ENCODE peak calls at places on chromosomes 7 and 10, in seven cellular contexts. A is heart left ventricle, X is BJ, O is Calu3, Q is uterus, I is endothelial cell, Z is psoas muscle. R is an unnamed sample.

GRCh38 chr7:155011081-155011480 is 8.2 kb upstream of the PAXIP1 start:
- DNase-seq in I (no peak), Z (no peak), X (no peak), O (no peak), A (no peak), Q (no peak), R (no peak)

GRCh38 chr10:70715853-70716795 is 43.8 kb downstream of the ADAMTS14 start:
- DNase-seq in Q (no peak), A (no peak), Z (no peak), X (no peak), I (no peak), O (peak), R (no peak)

GRCh38 chr10:43220971-43221418 is 45.9 kb downstream of the RASGEF1A start:
- DNase-seq in I (no peak), O (no peak), A (peak), Z (peak), Q (no peak), X (no peak), R (no peak)

GRCh38 chr7:142602756-142603155 is 146.5 kb upstream of the PRSS1 start:
- DNase-seq in O (no peak), Z (peak), Q (no peak), X (no peak), A (no peak), I (no peak), R (no peak)

GRCh38 chr10:103637855-103638561 is 144.5 kb downstream of the NEURL1 start:
- DNase-seq in O (no peak), X (peak), Z (peak), A (peak), I (no peak), Q (peak), R (no peak)

GRCh38 chr10:103693070-103693811 is 162.1 kb downstream of the SH3PXD2A start:
- DNase-seq in Z (peak), A (no peak), I (peak), Q (no peak), O (no peak), X (no peak), R (no peak)

GRCh38 chr7:113086431-113086888 is at the start of gene GPR85:
- DNase-seq in O (peak), Q (peak), I (peak), X (no peak), A (peak), Z (peak), R (no peak)

GRCh38 chr10:99430116-99430450 is 341 bp downstream of the GOT1 start:
- DNase-seq in Z (no peak), O (no peak), X (no peak), I (no peak), Q (no peak), A (no peak), R (no peak)

GRCh38 chr10:75208177-75208576 is 2.4 kb upstream of the VDAC2 start:
- DNase-seq in Z (no peak), A (no peak), I (no peak), X (no peak), O (no peak), Q (no peak), R (no peak)

GRCh38 chr7:129776397-129776792 is 164.9 kb downstream of the NRF1 start:
- DNase-seq in A (no peak), O (no peak), Q (no peak), X (no peak), I (no peak), Z (no peak), R (no peak)

GRCh38 chr10:8346861-8347260 is 292.4 kb downstream of the GATA3 start:
- DNase-seq in X (no peak), O (peak), Q (no peak), I (no peak), A (no peak), Z (no peak), R (no peak)

GRCh38 chr10:33559105-33559504 is 224.6 kb upstream of the NRP1 start:
- DNase-seq in O (no peak), Z (no peak), I (no peak), Q (peak), A (no peak), X (peak), R (no peak)

GRCh38 chr10:60877777-60878120 is 66.2 kb downstream of the RHOBTB1 start:
- DNase-seq in I (no peak), X (no peak), Z (no peak), Q (no peak), A (no peak), O (no peak), R (no peak)

GRCh38 chr10:28897617-28898464 is 220.5 kb downstream of the BAMBI start:
- DNase-seq in X (no peak), Z (no peak), A (peak), O (no peak), I (no peak), Q (no peak), R (no peak)

GRCh38 chr10:102670871-102671434 is 26.7 kb downstream of the TRIM8 start:
- DNase-seq in I (no peak), A (no peak), O (no peak), X (no peak), Z (no peak), Q (no peak), R (no peak)

GRCh38 chr10:35574924-35575352 is 30.2 kb upstream of the GJD4 start:
- DNase-seq in A (no peak), X (peak), Z (no peak), Q (no peak), O (no peak), I (peak), R (peak)

GRCh38 chr10:106189254-106189653 is 975.3 kb downstream of the SORCS1 start:
- DNase-seq in X (no peak), A (no peak), O (no peak), Z (no peak), I (peak), Q (no peak), R (no peak)

GRCh38 chr7:107167483-107168232 is 1.1 kb upstream of the HBP1 start:
- DNase-seq in Z (no peak), O (peak), A (no peak), X (peak), I (no peak), Q (no peak), R (peak)

GRCh38 chr10:101777085-101777856 is 1.4 kb upstream of the FGF8 start:
- DNase-seq in Z (no peak), Q (no peak), I (no peak), A (no peak), X (no peak), O (no peak), R (no peak)

GRCh38 chr10:85995791-85996190 is 370.8 kb downstream of the GRID1 start:
- DNase-seq in A (no peak), I (peak), Z (no peak), Q (no peak), X (no peak), O (peak), R (no peak)

GRCh38 chr10:71678057-71678805 is 41.3 kb downstream of the C10orf105 start:
- DNase-seq in O (no peak), A (no peak), I (no peak), X (no peak), Q (no peak), Z (peak), R (no peak)

GRCh38 chr10:70596110-70596798 is 6.3 kb downstream of the PRF1 start:
- DNase-seq in A (no peak), O (no peak), Z (no peak), I (no peak), X (no peak), Q (no peak), R (no peak)

GRCh38 chr10:70925377-70926214 is 37.2 kb upstream of the PCBD1 start:
- DNase-seq in Q (peak), I (peak), A (no peak), Z (peak), O (peak), X (no peak), R (no peak)

GRCh38 chr7:30682131-30683083 is at the start of gene CRHR2:
- DNase-seq in I (peak), Q (no peak), X (no peak), O (no peak), A (no peak), Z (no peak), R (no peak)

GRCh38 chr10:70440296-70441160 is 953 bp downstream of the NODAL start:
- DNase-seq in O (no peak), Q (no peak), A (no peak), Z (no peak), X (no peak), I (no peak), R (no peak)

GRCh38 chr7:44958645-44959344 is 20.0 kb downstream of the MYO1G start:
- DNase-seq in A (no peak), Q (no peak), I (no peak), O (no peak), X (no peak), Z (no peak), R (no peak)

GRCh38 chr7:141244466-141244865 is 170.6 kb downstream of the TMEM178B start:
- DNase-seq in Q (no peak), O (no peak), A (no peak), I (no peak), X (no peak), Z (no peak), R (no peak)

GRCh38 chr7:100875356-100875751 is 451 bp downstream of the SRRT start:
- DNase-seq in I (no peak), X (no peak), A (no peak), Q (no peak), O (no peak), Z (no peak), R (no peak)

GRCh38 chr7:36440880-36441279 is 51.2 kb downstream of the ANLN start:
- DNase-seq in I (no peak), O (no peak), A (no peak), X (no peak), Z (no peak), Q (no peak), R (peak)

GRCh38 chr7:152527610-152528032 is 91.8 kb upstream of the KMT2C start:
- DNase-seq in O (no peak), X (no peak), A (no peak), Q (peak), Z (no peak), I (no peak), R (no peak)

GRCh38 chr10:89025453-89025852 is 34.9 kb downstream of the FAS start:
- DNase-seq in Z (no peak), X (no peak), I (no peak), O (no peak), A (no peak), Q (no peak), R (no peak)

GRCh38 chr7:157674027-157674714 is 337.4 kb downstream of the DNAJB6 start:
- DNase-seq in X (no peak), Z (no peak), I (no peak), O (no peak), Q (no peak), A (no peak), R (no peak)

GRCh38 chr10:5589963-5590511 is 65.3 kb downstream of the CALML3 start:
- DNase-seq in X (no peak), I (no peak), Z (no peak), Q (no peak), O (peak), A (no peak), R (no peak)

GRCh38 chr10:42982886-42983594 is 93.8 kb upstream of the RET start:
- DNase-seq in O (no peak), Q (no peak), Z (peak), A (no peak), X (no peak), I (no peak), R (no peak)

GRCh38 chr10:68938884-68939283 is 17.1 kb upstream of the DDX21 start:
- DNase-seq in A (no peak), Q (no peak), Z (no peak), I (no peak), O (no peak), X (no peak), R (no peak)

GRCh38 chr10:116631871-116632295 is 11.1 kb downstream of the PNLIPRP2 start:
- DNase-seq in X (no peak), I (no peak), A (no peak), Q (no peak), O (no peak), Z (no peak), R (no peak)

GRCh38 chr7:128076831-128077271 is 45.6 kb upstream of the LRRC4 start:
- DNase-seq in A (peak), I (no peak), O (peak), X (no peak), Z (peak), Q (peak), R (no peak)

GRCh38 chr10:131784363-131785120 is 116.3 kb upstream of the PPP2R2D start:
- DNase-seq in X (no peak), I (no peak), Z (no peak), A (no peak), O (no peak), Q (no peak), R (no peak)

DNA sequence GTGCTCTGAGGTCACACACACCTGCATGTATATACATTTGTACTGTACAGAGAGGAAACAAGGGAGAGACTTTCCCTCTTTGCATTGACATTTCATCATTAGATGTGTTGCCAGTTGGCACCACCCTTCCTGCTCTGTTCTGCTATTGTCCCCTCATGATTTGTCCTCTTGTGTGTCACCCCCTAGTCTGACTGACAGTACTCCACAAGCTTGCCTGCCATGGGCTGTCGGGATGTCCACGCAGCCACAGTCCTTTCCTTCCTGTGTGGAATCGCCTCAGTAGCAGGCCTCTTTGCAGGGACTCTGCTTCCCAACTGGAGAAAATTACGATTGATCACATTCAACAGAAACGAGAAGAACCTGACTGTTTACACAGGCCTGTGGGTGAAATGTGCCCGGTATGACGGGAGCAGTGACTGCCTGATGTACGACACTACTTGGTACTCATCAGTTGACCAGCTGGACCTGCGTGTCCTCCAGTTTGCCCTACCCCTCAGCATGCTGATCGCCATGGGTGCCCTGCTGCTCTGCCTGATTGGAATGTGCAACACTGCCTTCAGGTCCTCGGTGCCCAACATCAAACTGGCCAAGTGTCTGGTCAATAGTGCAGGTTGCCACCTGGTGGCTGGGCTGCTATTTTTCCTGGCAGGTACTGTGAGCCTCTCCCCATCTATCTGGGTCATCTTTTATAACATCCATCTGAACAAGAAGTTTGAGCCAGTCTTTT is 9.4 kb downstream of the CLDN12 start:
- DNase-seq in Z (peak), I (peak), Q (no peak), X (no peak), O (peak), A (no peak), R (no peak)
- TF ChIP-seq CTCF in Z (peak), I (peak), Q (no peak), X (peak), O (no peak), A (no peak), R (peak)

DNA sequence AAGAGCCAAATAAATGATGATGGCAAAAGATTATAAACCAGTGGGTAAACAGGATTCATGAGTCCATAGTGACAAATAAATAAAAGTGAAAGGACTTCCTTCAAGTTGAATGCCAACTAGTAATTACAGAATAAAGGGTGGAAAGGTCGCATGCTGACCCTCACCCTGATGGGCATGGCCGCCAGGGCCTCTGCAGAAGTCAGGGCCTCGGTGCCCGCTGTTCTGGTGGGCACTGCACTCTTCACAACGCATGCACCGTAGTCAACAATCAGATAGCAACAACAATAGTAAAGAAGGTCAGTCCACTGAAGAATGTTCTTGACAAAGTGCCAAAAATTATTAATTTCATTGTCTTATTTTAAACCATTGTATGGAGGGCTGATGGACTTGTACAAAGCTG is 123.2 kb upstream of the LANCL2 start:
- DNase-seq in O (no peak), Q (no peak), A (no peak), I (no peak), Z (no peak), X (no peak), R (no peak)
- TF ChIP-seq CTCF in O (no peak), Q (no peak), A (no peak), I (no peak), Z (no peak), X (no peak), R (no peak)

DNA sequence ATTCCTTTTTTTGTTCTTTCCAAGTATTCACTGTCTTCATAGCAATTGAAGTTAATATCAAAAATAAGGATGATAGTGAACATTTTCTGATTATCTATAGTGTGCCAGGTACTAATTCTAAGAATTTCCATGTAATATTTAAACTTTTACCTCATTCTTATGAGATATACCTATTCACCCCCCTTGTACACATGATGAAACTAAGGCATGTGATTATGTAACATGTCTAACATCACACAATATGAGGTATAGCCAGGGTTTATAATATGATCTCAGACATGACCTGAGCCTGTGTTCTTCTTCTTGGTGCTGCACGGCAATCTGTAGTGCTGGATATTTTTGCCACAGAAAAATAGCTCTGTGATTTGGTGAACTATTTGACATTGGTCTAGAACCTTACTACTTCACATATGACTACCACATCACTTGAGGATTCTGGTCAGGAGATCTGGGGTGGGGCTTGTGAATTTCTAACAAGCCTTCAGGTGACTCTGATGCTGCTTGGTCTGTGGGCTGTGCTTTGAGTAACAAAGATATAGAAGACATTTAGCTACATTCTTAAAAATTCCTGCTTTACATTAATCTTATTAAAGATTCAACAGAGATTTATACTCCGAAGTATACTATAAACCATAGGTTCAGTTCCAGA is 79.1 kb downstream of the TRIM24 start:
- DNase-seq in I (no peak), A (no peak), X (no peak), O (no peak), Q (no peak), Z (no peak), R (no peak)
- TF ChIP-seq CTCF in I (no peak), A (no peak), X (no peak), O (no peak), Q (no peak), Z (no peak), R (no peak)

DNA sequence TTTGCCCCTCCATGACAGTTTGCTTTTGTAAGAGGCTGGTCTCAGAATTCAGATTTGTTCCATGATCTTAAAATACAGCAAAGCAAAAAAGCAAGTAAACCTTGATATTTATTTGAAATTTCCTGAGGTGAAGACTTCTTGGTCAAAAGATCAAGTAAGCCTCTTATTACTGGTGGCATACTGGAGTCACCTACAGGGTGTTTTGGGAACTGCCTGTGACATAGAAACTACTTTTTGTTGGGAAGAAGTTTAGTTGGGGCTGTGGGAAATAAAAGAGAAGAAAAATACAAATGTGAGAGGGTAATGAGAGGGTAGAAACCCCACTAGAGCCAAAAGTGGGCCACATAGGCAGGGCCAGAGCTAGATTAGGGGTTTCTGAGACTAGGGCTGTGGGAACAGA is 217.9 kb downstream of the OTUD1 start:
- DNase-seq in O (no peak), Z (no peak), Q (no peak), I (peak), X (no peak), A (no peak), R (peak)
- TF ChIP-seq CTCF in O (peak), Z (peak), Q (no peak), I (peak), X (no peak), A (peak), R (peak)

DNA sequence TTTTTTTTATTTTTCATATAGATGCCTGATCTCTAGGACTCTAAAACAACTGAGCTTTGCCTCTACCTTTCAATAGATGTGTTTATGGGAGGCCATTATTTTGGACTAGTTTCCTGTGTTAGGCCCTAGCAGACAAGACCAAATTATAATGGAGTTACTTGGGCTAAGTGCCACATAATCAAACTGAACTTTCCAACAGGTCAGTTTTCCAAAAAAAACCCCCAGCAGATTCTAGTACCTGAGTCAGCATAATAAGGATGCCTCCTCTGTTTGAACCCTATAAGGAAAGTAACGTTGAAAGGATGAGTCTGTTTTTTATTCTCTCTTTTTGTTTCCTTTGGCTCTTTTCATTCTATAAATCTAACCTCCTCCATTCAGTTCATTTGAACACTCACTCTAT is 148.1 kb upstream of the FAM3C start:
- DNase-seq in A (no peak), I (no peak), Z (no peak), Q (no peak), X (no peak), O (no peak), R (no peak)
- TF ChIP-seq CTCF in A (no peak), I (no peak), Z (no peak), Q (no peak), X (no peak), O (no peak), R (no peak)

GRCh38 chr7:2819954-2820397 is 24.1 kb downstream of the GNA12 start:
- DNase-seq in O (no peak), X (no peak), I (no peak), Z (no peak), Q (no peak), A (no peak), R (no peak)

GRCh38 chr7:2820508-2820934 is 23.6 kb downstream of the GNA12 start:
- DNase-seq in I (no peak), A (peak), Z (peak), O (peak), X (peak), Q (peak), R (peak)

GRCh38 chr7:2823124-2823523 is 21.0 kb downstream of the GNA12 start:
- DNase-seq in I (no peak), O (no peak), A (no peak), Q (no peak), X (no peak), Z (no peak), R (no peak)

GRCh38 chr7:2821842-2822507 is 22.1 kb downstream of the GNA12 start:
- DNase-seq in X (peak), O (peak), Z (no peak), Q (no peak), I (no peak), A (no peak), R (no peak)

GRCh38 chr7:2821161-2821841 is 22.8 kb downstream of the GNA12 start:
- DNase-seq in Q (no peak), I (no peak), X (peak), Z (no peak), O (peak), A (no peak), R (peak)
- TF ChIP-seq CTCF in Q (no peak), I (no peak), X (no peak), Z (no peak), O (peak), A (no peak), R (no peak)